ENCODE peak calls at places on chromosomes 7 and 10, in four cellular contexts. Y, U, R and K are unnamed samples.

GRCh38 chr10:44937201-44938005 is 22.2 kb upstream of the RASSF4 start:
- DNase-seq in Y (no peak), U (no peak), R (no peak), K (no peak)

GRCh38 chr10:126065751-126066150 is 169.4 kb downstream of the FANK1 start:
- DNase-seq in Y (no peak), U (no peak), R (no peak), K (peak)

GRCh38 chr7:23261843-23262452 is 15.4 kb downstream of the GPNMB start:
- DNase-seq in Y (no peak), U (peak), R (no peak), K (no peak)

GRCh38 chr10:96714031-96714590 is 6.2 kb downstream of the PIK3AP1 start:
- DNase-seq in Y (no peak), U (no peak), R (no peak), K (peak)

GRCh38 chr7:78232806-78233205 is 434.2 kb downstream of the PHTF2 start:
- DNase-seq in Y (no peak), U (no peak), R (peak), K (no peak)

GRCh38 chr7:131950758-131951157 is 394.3 kb upstream of the PODXL start:
- DNase-seq in Y (no peak), U (no peak), R (no peak), K (no peak)

GRCh38 chr10:45433716-45434469 is 59.9 kb downstream of the ALOX5 start:
- DNase-seq in Y (no peak), U (no peak), R (no peak), K (no peak)

GRCh38 chr10:100000109-100000502 is 9.6 kb downstream of the DNMBP start:
- DNase-seq in Y (no peak), U (no peak), R (no peak), K (no peak)

GRCh38 chr10:12459338-12459737 is 110.0 kb downstream of the CAMK1D start:
- DNase-seq in Y (no peak), U (no peak), R (no peak), K (no peak)

GRCh38 chr7:4873071-4873944 is 10.2 kb downstream of the RADIL start:
- DNase-seq in Y (no peak), U (no peak), R (no peak), K (no peak)

GRCh38 chr7:123570390-123571182 is 13.0 kb upstream of the NDUFA5 start:
- DNase-seq in Y (no peak), U (no peak), R (no peak), K (no peak)

GRCh38 chr7:17638727-17639126 is 301.6 kb downstream of the SNX13 start:
- DNase-seq in Y (no peak), U (no peak), R (no peak), K (no peak)

GRCh38 chr10:131556061-131556896 is 244.8 kb upstream of the TCERG1L start:
- DNase-seq in Y (no peak), U (no peak), R (no peak), K (no peak)

GRCh38 chr7:138186951-138187351 is 110.7 kb downstream of the AKR1D1 start:
- DNase-seq in Y (no peak), U (no peak), R (no peak), K (peak)

GRCh38 chr10:132137111-132138072 is 49.4 kb upstream of the DPYSL4 start:
- DNase-seq in Y (no peak), U (no peak), R (no peak), K (no peak)

GRCh38 chr7:159125104-159125943 is 19.3 kb downstream of the VIPR2 start:
- DNase-seq in Y (no peak), U (no peak), R (no peak), K (no peak)

GRCh38 chr7:114428211-114428610 is 13.6 kb downstream of the FOXP2 start:
- DNase-seq in Y (no peak), U (no peak), R (no peak), K (no peak)

GRCh38 chr7:96017877-96018276 is 245.5 kb downstream of the DYNC1I1 start:
- DNase-seq in Y (no peak), U (no peak), R (no peak), K (no peak)

GRCh38 chr7:158284121-158284520 is 303.5 kb downstream of the PTPRN2 start:
- DNase-seq in Y (peak), U (no peak), R (no peak), K (no peak)

GRCh38 chr7:102009628-102010027 is 192.2 kb downstream of the CUX1 start:
- DNase-seq in Y (no peak), U (no peak), R (no peak), K (peak)

GRCh38 chr10:84290235-84290634 is 38.2 kb upstream of the CCSER2 start:
- DNase-seq in Y (no peak), U (no peak), R (no peak), K (no peak)

GRCh38 chr10:932589-932988 is 1.1 kb upstream of the LARP4B start:
- DNase-seq in Y (no peak), U (peak), R (no peak), K (no peak)
- TF ChIP-seq CTCF in Y (no peak), U (no peak), R (no peak), K (no peak)

GRCh38 chr10:104895541-104895940 is 254.5 kb downstream of the SORCS3 start:
- DNase-seq in Y (no peak), U (no peak), R (no peak), K (no peak)

GRCh38 chr10:104894711-104895110 is 253.6 kb downstream of the SORCS3 start:
- DNase-seq in Y (no peak), U (no peak), R (no peak), K (no peak)

GRCh38 chr10:104893711-104894110 is 252.6 kb downstream of the SORCS3 start:
- DNase-seq in Y (no peak), U (no peak), R (no peak), K (no peak)

GRCh38 chr10:104895981-104896380 is 254.9 kb downstream of the SORCS3 start:
- DNase-seq in Y (no peak), U (no peak), R (no peak), K (no peak)

DNA sequence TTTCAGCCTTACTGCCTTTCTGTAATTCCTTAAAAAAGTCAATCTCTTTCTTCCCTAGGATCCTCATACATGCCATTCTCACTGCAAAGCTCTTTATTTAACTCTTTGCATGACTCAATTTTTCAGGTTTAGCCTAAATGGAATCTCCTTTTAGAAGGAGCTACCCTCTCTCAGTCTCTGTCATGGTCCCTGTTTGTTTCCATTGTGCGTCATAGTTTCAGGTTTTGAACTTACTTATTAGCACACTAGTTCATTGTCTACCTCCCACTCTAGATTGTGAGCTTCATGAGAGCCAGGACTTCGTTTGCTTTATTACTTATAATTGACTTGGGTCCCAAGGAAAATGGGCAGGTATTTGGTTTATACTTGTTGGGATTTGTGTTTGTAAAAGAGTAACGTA is 251.8 kb downstream of the SORCS3 start:
- DNase-seq in Y (no peak), U (no peak), R (no peak), K (no peak)
- H3K4me3 ChIP-seq in Y (no peak), U (no peak), R (no peak), K (no peak)

GRCh38 chr7:27606270-27607209 is 56.1 kb downstream of the HIBADH start:
- DNase-seq in Y (no peak), U (no peak), R (peak), K (peak)

GRCh38 chr7:27603813-27604212 is 58.9 kb downstream of the HIBADH start:
- DNase-seq in Y (no peak), U (no peak), R (no peak), K (no peak)

GRCh38 chr7:27605283-27605682 is 57.4 kb downstream of the HIBADH start:
- DNase-seq in Y (no peak), U (no peak), R (no peak), K (no peak)

GRCh38 chr7:27607210-27607606 is 55.5 kb downstream of the HIBADH start:
- DNase-seq in Y (no peak), U (no peak), R (no peak), K (no peak)

GRCh38 chr7:27605689-27606269 is 56.9 kb downstream of the HIBADH start:
- DNase-seq in Y (no peak), U (no peak), R (peak), K (no peak)
- TF ChIP-seq CTCF in Y (peak), U (peak), R (peak), K (peak)

GRCh38 chr7:113085781-113086390 is 741 bp downstream of the GPR85 start:
- DNase-seq in Y (no peak), U (no peak), R (no peak), K (no peak)
- H3K4me3 ChIP-seq in Y (no peak), U (peak), R (peak), K (peak)

GRCh38 chr7:142883145-142883544 is 2.4 kb downstream of the TRPV6 start:
- DNase-seq in Y (no peak), U (no peak), R (no peak), K (no peak)

GRCh38 chr7:142882338-142882678 is 3.2 kb downstream of the TRPV6 start:
- DNase-seq in Y (no peak), U (no peak), R (no peak), K (no peak)

GRCh38 chr7:142881586-142882337 is 3.8 kb downstream of the TRPV6 start:
- DNase-seq in Y (no peak), U (no peak), R (no peak), K (no peak)

GRCh38 chr7:142879060-142879459 is 6.5 kb downstream of the TRPV6 start:
- DNase-seq in Y (no peak), U (no peak), R (no peak), K (no peak)

GRCh38 chr7:142880886-142881505 is 4.5 kb downstream of the TRPV6 start:
- DNase-seq in Y (no peak), U (no peak), R (no peak), K (no peak)
- TF ChIP-seq CTCF in Y (peak), U (peak), R (peak), K (peak)

DNA sequence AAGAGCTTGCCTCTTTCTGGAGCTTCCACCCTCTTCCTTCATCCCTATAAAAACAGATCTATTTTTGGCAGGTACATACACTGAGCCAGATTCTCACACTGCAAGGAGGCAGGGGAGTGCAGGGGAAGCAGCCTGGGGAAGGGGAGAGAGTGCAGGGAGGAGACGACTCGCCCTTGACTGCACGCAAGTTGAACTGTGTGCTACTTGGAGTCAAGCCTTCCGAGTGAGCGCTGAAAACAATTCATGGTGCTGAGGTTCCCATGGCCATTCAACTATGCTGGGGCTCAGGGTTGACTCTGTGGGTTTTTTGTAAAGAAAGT is 51.3 kb downstream of the HSPA12A start:
- DNase-seq in Y (no peak), U (no peak), R (no peak), K (no peak)
- H3K4me3 ChIP-seq in Y (no peak), U (no peak), R (no peak), K (no peak)

GRCh38 chr10:133258818-133259602 is 17.7 kb downstream of the ADAM8 start:
- DNase-seq in Y (peak), U (peak), R (peak), K (peak)
- TF ChIP-seq CTCF in Y (no peak), U (no peak), R (no peak), K (no peak)